ENCODE peak calls at places on chromosomes 11 and 22, in seven cellular contexts. N, D, Q, Z, T, P and O are unnamed samples. For H3K4me1, the result is how much of the 10 kb centered on the place peaks cover.

GRCh38 chr11:72685560-72686480 is 11.6 kb upstream of the PDE2A start:
- DNase-seq in Q (no peak), Z (no peak), P (no peak), N (no peak), T (peak), D (no peak), O (peak)

GRCh38 chr22:42931421-42932196 is 74.5 kb upstream of the ARFGAP3 start:
- DNase-seq in N (no peak), Q (no peak), T (no peak), Z (no peak), D (no peak), P (no peak), O (no peak)

GRCh38 chr11:66845876-66846212 is 2.6 kb downstream of the RCE1 start:
- DNase-seq in Z (no peak), T (no peak), D (no peak), N (no peak), Q (no peak), P (no peak), O (no peak)

GRCh38 chr11:116879789-116880402 is 42.5 kb upstream of the APOA1 start:
- DNase-seq in Z (peak), N (no peak), D (no peak), T (no peak), Q (peak), P (peak), O (no peak)

GRCh38 chr11:66957971-66958231 is 282 bp downstream of the PC start:
- DNase-seq in D (no peak), N (no peak), T (no peak), Z (no peak), P (no peak), Q (no peak), O (no peak)

GRCh38 chr11:4049006-4049405 is 45.6 kb upstream of the RRM1 start:
- DNase-seq in T (no peak), P (no peak), N (no peak), Q (no peak), Z (no peak), D (no peak), O (no peak)

GRCh38 chr11:128116447-128117240 is 470.7 kb downstream of the ETS1 start:
- DNase-seq in N (no peak), D (no peak), Q (no peak), P (no peak), T (no peak), Z (peak), O (no peak)

GRCh38 chr22:43897751-43898261 is 6.0 kb upstream of the PNPLA5 start:
- DNase-seq in T (no peak), Q (peak), D (no peak), N (no peak), Z (no peak), P (peak), O (no peak)

GRCh38 chr11:73152861-73153483 is 10.9 kb upstream of the FCHSD2 start:
- DNase-seq in Q (no peak), P (no peak), N (no peak), T (no peak), Z (no peak), D (no peak), O (peak)

GRCh38 chr11:73343076-73343833 is 32.9 kb upstream of the RELT start:
- DNase-seq in N (no peak), D (no peak), Z (no peak), T (no peak), P (no peak), Q (no peak), O (no peak)

GRCh38 chr11:45580399-45580798 is 85.0 kb downstream of the CHST1 start:
- DNase-seq in Z (peak), D (no peak), P (peak), T (no peak), N (no peak), Q (peak), O (no peak)

GRCh38 chr11:120637131-120637530 is 125.6 kb downstream of the GRIK4 start:
- DNase-seq in N (no peak), T (no peak), Q (no peak), P (no peak), Z (no peak), D (no peak), O (no peak)

GRCh38 chr11:16815047-16815767 is 76.8 kb downstream of the C11orf58 start:
- DNase-seq in D (peak), N (peak), P (no peak), Q (no peak), T (peak), Z (peak), O (peak)

GRCh38 chr22:40237241-40237640 is 59.5 kb downstream of the TNRC6B start:
- DNase-seq in N (no peak), Z (no peak), Q (no peak), T (no peak), P (no peak), D (no peak), O (no peak)
- H3K4me1 ChIP-seq in N (under half), Z (under half), Q (under half), T (half or more), P (under half), D (under half), O (half or more)

DNA sequence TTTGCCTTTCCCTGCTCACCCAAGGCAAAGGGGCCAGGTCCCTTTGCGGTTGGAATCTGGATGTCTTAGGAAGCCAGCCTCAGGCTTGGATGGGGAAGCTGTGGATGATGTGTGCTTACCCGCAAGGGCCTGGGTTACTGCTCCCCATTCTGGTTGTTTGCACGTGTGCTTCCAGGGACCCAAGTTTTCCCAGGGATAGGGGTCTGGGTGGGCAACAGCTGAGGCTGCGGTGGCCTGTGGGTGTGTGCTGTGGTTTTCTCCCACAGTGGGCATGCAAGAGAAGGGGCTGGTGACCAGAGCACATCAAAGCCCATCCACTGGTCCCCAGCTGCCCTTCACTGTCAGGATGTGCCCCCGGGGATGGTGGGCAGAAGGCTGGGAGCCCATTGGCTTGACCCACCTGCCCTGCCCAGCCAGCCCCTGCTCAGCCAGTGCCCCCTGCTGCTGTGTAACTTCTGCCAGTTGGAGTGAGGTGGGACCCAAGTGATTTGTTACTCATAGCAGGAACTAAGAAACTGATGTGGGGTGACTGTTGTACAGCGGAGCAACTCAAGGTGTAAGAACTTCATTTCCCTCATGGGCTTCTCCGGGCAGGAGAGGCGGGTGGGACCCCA is 3.3 kb downstream of the CAPN5 start:
- DNase-seq in P (no peak), N (no peak), T (no peak), D (no peak), Z (no peak), Q (no peak), O (no peak)
- H3K4me1 ChIP-seq in P (under half), N (under half), T (under half), D (under half), Z (under half), Q (under half), O (under half)

GRCh38 chr11:2777396-2777795 is 77.6 kb upstream of the KCNQ1OT1 start:
- DNase-seq in P (no peak), Q (peak), Z (no peak), D (no peak), T (no peak), N (peak), O (no peak)

GRCh38 chr11:2776351-2777061 is 76.7 kb upstream of the KCNQ1OT1 start:
- DNase-seq in Q (no peak), Z (no peak), N (peak), D (no peak), T (peak), P (no peak), O (no peak)

GRCh38 chr11:2775626-2776350 is 76.0 kb upstream of the KCNQ1OT1 start:
- DNase-seq in N (peak), Q (no peak), Z (no peak), P (no peak), T (no peak), D (no peak), O (no peak)

GRCh38 chr11:2774173-2775082 is 74.6 kb upstream of the KCNQ1OT1 start:
- DNase-seq in T (no peak), N (peak), Z (no peak), P (no peak), Q (no peak), D (no peak), O (no peak)

GRCh38 chr11:2775083-2775625 is 75.4 kb upstream of the KCNQ1OT1 start:
- DNase-seq in N (peak), D (no peak), P (no peak), Q (no peak), Z (no peak), T (peak), O (no peak)
- H3K4me1 ChIP-seq in N (under half), D (under half), P (under half), Q (under half), Z (under half), T (under half), O (under half)

DNA sequence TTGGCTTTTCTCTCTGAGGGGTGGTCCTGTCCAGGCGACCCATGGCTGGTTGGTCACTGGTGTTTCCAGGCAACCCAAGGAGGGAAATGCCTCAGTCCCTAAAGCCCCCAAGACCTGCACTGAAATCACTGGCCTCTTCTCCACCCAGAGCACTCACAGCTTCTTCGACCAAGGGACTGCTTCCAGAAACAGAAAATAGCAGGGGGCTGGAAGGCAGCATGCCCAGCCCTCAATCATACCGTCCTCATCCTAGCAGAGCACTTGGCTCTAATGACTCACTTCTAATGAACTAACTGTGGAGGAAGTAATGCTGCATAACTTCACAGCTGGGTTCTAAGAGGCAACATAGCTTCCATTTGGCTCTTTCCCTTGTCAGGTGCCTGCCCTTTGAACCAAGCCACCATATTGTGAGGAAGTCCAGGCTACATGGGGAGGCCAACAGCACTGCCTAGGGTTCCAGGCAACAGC is 27.6 kb downstream of the DKK3 start:
- DNase-seq in T (no peak), D (no peak), Q (peak), Z (peak), N (no peak), P (no peak), O (no peak)
- H3K4me1 ChIP-seq in T (under half), D (half or more), Q (half or more), Z (under half), N (under half), P (half or more), O (under half)

GRCh38 chr11:6473481-6474422 is at the start of gene TRIM3:
- DNase-seq in D (peak), P (peak), Z (peak), N (peak), T (peak), Q (peak), O (peak)
- H3K4me1 ChIP-seq in D (under half), P (under half), Z (under half), N (under half), T (under half), Q (under half), O (under half)

GRCh38 chr22:40991298-40991697 is 40.1 kb downstream of the RBX1 start:
- DNase-seq in D (no peak), T (no peak), Z (no peak), P (no peak), N (no peak), Q (no peak), O (no peak)
- H3K4me1 ChIP-seq in D (under half), T (under half), Z (under half), P (under half), N (under half), Q (under half), O (under half)

GRCh38 chr22:46110215-46110614 is 40.1 kb upstream of the PPARA start:
- DNase-seq in T (no peak), Q (peak), D (no peak), Z (no peak), P (no peak), N (no peak), O (peak)

GRCh38 chr22:46109474-46110003 is 40.8 kb upstream of the PPARA start:
- DNase-seq in P (no peak), D (no peak), N (no peak), Q (no peak), Z (no peak), T (no peak), O (peak)

GRCh38 chr22:46107753-46108563 is 42.4 kb upstream of the PPARA start:
- DNase-seq in Q (no peak), Z (no peak), T (no peak), D (no peak), P (no peak), N (no peak), O (no peak)

GRCh38 chr22:46107089-46107664 is 43.1 kb upstream of the PPARA start:
- DNase-seq in N (peak), D (peak), Z (no peak), Q (no peak), P (no peak), T (peak), O (peak)

DNA sequence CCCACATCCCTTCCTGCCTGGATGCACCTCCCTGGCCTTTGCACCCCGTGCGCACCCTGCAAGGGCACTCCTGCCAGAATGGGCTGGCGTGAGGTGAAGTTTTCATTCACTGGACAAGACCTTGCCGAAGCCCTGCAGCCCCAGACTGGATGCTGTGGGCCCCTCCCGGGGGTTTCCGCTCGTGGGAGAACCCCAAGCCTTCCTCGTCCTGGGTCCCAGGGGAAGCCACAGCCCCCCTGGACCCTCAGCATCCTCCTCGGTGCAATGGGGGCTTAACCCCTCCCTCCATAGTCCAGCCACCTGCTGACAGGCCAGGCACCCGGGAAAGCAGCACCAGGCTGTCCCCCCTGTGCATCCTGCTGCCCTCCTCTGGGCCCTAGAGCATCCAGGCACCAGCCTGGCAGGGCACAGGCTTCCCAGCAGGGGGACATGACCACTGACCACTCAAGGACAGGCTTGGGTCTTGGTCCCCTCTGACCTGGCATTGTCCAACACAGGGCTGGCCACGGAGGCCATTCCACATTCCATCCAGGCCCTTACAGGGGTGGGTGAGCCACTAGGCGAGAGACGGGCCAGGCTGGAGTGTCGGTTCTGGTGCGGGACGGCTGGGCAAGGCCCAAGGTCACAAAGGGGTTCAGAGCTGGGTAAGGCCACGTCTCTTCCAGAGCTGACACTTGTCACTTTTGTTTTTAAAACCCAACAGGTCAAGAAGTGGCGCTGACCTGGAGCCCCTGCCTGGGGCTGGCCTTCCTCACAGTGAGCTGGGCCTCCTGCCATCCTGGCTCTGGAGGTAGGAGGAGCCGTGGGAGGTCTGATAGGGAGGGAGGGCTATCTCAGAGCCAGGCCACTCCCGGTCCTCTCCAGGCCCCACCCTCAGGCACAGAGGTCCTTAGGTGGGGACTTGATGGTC is 41.5 kb upstream of the PPARA start:
- DNase-seq in P (peak), N (peak), Z (peak), T (no peak), D (peak), Q (peak), O (peak)
- H3K4me1 ChIP-seq in P (half or more), N (half or more), Z (under half), T (half or more), D (half or more), Q (half or more), O (half or more)

GRCh38 chr11:68204402-68204801 is 8.7 kb downstream of the KMT5B start:
- DNase-seq in T (no peak), Z (no peak), D (no peak), N (no peak), Q (no peak), P (no peak), O (no peak)
- H3K4me1 ChIP-seq in T (half or more), Z (under half), D (under half), N (under half), Q (under half), P (under half), O (half or more)